ENCODE peak calls at places on chromosomes 11 and 22, in four cellular contexts. S is RKO; A is left kidney; Q is stimulated activated CD4-positive, alpha-beta T cell treated with anti-CD3 and anti-CD28 coated beads, Interleukin-2, amount 100 ng/mL, for 48 hours. F is an unnamed sample.

GRCh38 chr22:23245045-23245798 is 64.9 kb downstream of the BCR start:
- DNase-seq in A (no peak), Q (no peak), S (no peak), F (no peak)

GRCh38 chr11:67285541-67286498 is 3.3 kb upstream of the ANKRD13D start:
- DNase-seq in S (no peak), A (no peak), Q (no peak), F (no peak)

GRCh38 chr11:69333149-69333710 is 39.3 kb downstream of the MYEOV start:
- DNase-seq in S (no peak), Q (no peak), A (no peak), F (no peak)

GRCh38 chr22:42619261-42620063 is 4.8 kb upstream of the POLDIP3 start:
- DNase-seq in S (no peak), A (no peak), Q (no peak), F (no peak)

GRCh38 chr11:67119577-67120391 is 721 bp downstream of the KDM2A start:
- DNase-seq in S (peak; percentile 62), A (peak; percentile 57), Q (peak; percentile 8), F (peak; percentile 41)

GRCh38 chr11:14320020-14320419 is 39.0 kb downstream of the RRAS2 start:
- DNase-seq in A (no peak), Q (no peak), S (no peak), F (no peak)

GRCh38 chr11:68549789-68550484 is 89.4 kb downstream of the PPP6R3 start:
- DNase-seq in Q (no peak), S (no peak), A (no peak), F (no peak)

GRCh38 chr22:36311386-36312085 is 58.6 kb downstream of the APOL1 start:
- DNase-seq in S (peak; percentile 21), A (no peak), Q (no peak), F (no peak)

GRCh38 chr11:126061707-126062678 is 673 bp downstream of the CDON start:
- DNase-seq in S (peak; percentile 56), A (peak; percentile 87), Q (no peak), F (peak; percentile 89)

GRCh38 chr11:827146-827860 is 416 bp upstream of the CRACR2B start:
- DNase-seq in Q (no peak), S (no peak), A (peak; percentile 73), F (peak; percentile 60)

GRCh38 chr11:133134561-133135173 is 397.6 kb downstream of the OPCML start:
- DNase-seq in A (peak; percentile 90), S (peak; percentile 63), Q (peak; percentile 28), F (peak; percentile 85)

GRCh38 chr11:46417711-46418110 is 26.1 kb upstream of the CHRM4 start:
- DNase-seq in S (no peak), Q (no peak), A (peak; percentile 55), F (no peak)

GRCh38 chr22:45602824-45603301 is 68.8 kb upstream of the ATXN10 start:
- DNase-seq in S (no peak), Q (no peak), A (peak; percentile 32), F (peak; percentile 93)

GRCh38 chr11:122756417-122756816 is 81.9 kb upstream of the CRTAM start:
- DNase-seq in S (no peak), Q (no peak), A (no peak), F (peak; percentile 56)

GRCh38 chr11:69479591-69480271 is 1.7 kb upstream of the LINC01488 start:
- DNase-seq in A (no peak), Q (no peak), S (no peak), F (no peak)

GRCh38 chr11:92473736-92474135 is 249.1 kb downstream of the FAT3 start:
- DNase-seq in A (no peak), Q (no peak), S (peak; percentile 5), F (peak; percentile 40)

GRCh38 chr11:11967669-11968510 is 40.5 kb downstream of the DKK3 start:
- DNase-seq in Q (no peak), A (no peak), S (no peak), F (no peak)

GRCh38 chr11:68843052-68843561 is 1.4 kb upstream of the CPT1A start:
- DNase-seq in S (no peak), A (no peak), Q (peak; percentile 39), F (no peak)

GRCh38 chr11:64767344-64768299 is 7.8 kb upstream of the PYGM start:
- DNase-seq in S (peak; percentile 64), A (peak; percentile 85), Q (peak; percentile 86), F (peak; percentile 92)

GRCh38 chr11:112613051-112613972 is 347.9 kb upstream of the NCAM1 start:
- DNase-seq in Q (no peak), S (no peak), A (peak; percentile 49), F (no peak)

GRCh38 chr11:125886997-125887372 is 483 bp upstream of the HYLS1 start:
- DNase-seq in S (no peak), Q (no peak), A (peak; percentile 64), F (no peak)

F was measured in mesendoderm.